ENCODE peak calls at places on chromosomes 13 and 19, in nine cellular contexts. V is epithelial cell of proximal tubule; C is type B pancreatic cell; N is activated T-cell treated with anti-CD3 and anti-CD28 coated beads, Interleukin-2, amount 50 U/mL, for 24 hours; U is NCI-H2029 treated with DMSO at 0.1 percent for 48 hours; H is stimulated activated CD4-positive, alpha-beta T cell treated with anti-CD3 and anti-CD28 coated beads, Interleukin-4, amount 100 ng/mL, for 4 hours; Z is HFFc6; G is AG04449; Y is HEK293T. W is an unnamed sample.

GRCh38 chr13:113625965-113626661 is 31.9 kb downstream of the ATP4B start:
- DNase-seq in Y (no peak), V (no peak), H (no peak), U (no peak), C (no peak), N (no peak), Z (peak; percentile 65), G (peak; percentile 19), W (no peak)

GRCh38 chr13:35961461-35962220 is 169.5 kb downstream of the DCLK1 start:
- DNase-seq in Y (no peak), C (no peak), N (no peak), V (no peak), H (no peak), Z (no peak), G (no peak), U (no peak), W (no peak)

GRCh38 chr13:20685042-20685441 is 18.5 kb upstream of the IL17D start:
- DNase-seq in G (no peak), Z (no peak), U (no peak), V (no peak), N (no peak), Y (no peak), C (no peak), H (no peak), W (no peak)

GRCh38 chr13:23020246-23020843 is 160.4 kb upstream of the SGCG start:
- DNase-seq in Z (peak; percentile 30), V (no peak), N (peak; percentile 29), G (no peak), U (peak; percentile 34), C (no peak), Y (peak; percentile 21), H (no peak), W (peak; percentile 14)

GRCh38 chr13:50353651-50354415 is 338.6 kb downstream of the KCNRG start:
- DNase-seq in H (no peak), C (no peak), N (no peak), U (no peak), G (no peak), Y (no peak), Z (peak; percentile 35), V (no peak), W (no peak)

GRCh38 chr19:36915992-36916830 is at the start of the genes ZNF568 and ZNF829:
- DNase-seq in G (peak; percentile 51), Y (peak; percentile 79), U (peak; percentile 53), C (peak; percentile 88), Z (peak; percentile 91), N (peak; percentile 93), H (peak; percentile 79), V (peak; percentile 47), W (peak; percentile 53)

GRCh38 chr19:1315470-1316166 is 29.9 kb downstream of the EFNA2 start:
- DNase-seq in V (no peak), H (peak; percentile 43), U (no peak), G (no peak), Y (peak; percentile 72), N (peak; percentile 57), Z (no peak), C (no peak), W (no peak)

GRCh38 chr13:21546372-21546771 is 57.6 kb downstream of the MICU2 start:
- DNase-seq in Y (no peak), H (no peak), N (no peak), V (no peak), C (no peak), G (no peak), Z (no peak), U (no peak), W (no peak)

GRCh38 chr13:98223741-98224140 is 46.7 kb upstream of the RNF113B start:
- DNase-seq in V (no peak), H (no peak), U (no peak), N (no peak), Z (no peak), G (no peak), Y (no peak), C (no peak), W (no peak)

W was measured in kidney epithelial cell.